ENCODE peak calls at places on chromosomes 4 and X, in nine cellular contexts. One of them, this sample, is unnamed.
A peak's percentile ranks its signal among the peaks of the same experiment; 100 is the strongest.

GRCh38 chrX:93673869-93674271 is at the start of gene FAM133A:
- DNase-seq in heart left ventricle: no peak
- DNase-seq in GM23248: peak; percentile 76
- DNase-seq in IMR-90: peak; percentile 4
- DNase-seq in right lobe of liver: no peak
- DNase-seq in breast epithelium: no peak
- DNase-seq in lower lobe of right lung: no peak
- DNase-seq in fibroblast of lung: peak; percentile 6
- DNase-seq in pancreas: no peak
- DNase-seq in this sample: no peak

GRCh38 chrX:110992611-110993010 is 103.4 kb upstream of the PAK3 start:
- DNase-seq in heart left ventricle: no peak
- DNase-seq in GM23248: peak; percentile 19
- DNase-seq in IMR-90: peak; percentile 13
- DNase-seq in right lobe of liver: no peak
- DNase-seq in breast epithelium: no peak
- DNase-seq in lower lobe of right lung: no peak
- DNase-seq in fibroblast of lung: peak; percentile 5
- DNase-seq in pancreas: no peak
- DNase-seq in this sample: peak; percentile 1

GRCh38 chr4:793109-793861 is 32.6 kb downstream of the CPLX1 start:
- DNase-seq in heart left ventricle: no peak
- DNase-seq in GM23248: peak; percentile 29
- DNase-seq in IMR-90: no peak
- DNase-seq in right lobe of liver: no peak
- DNase-seq in breast epithelium: no peak
- DNase-seq in lower lobe of right lung: peak; percentile 31
- DNase-seq in fibroblast of lung: no peak
- DNase-seq in pancreas: peak; percentile 63
- DNase-seq in this sample: no peak

GRCh38 chr4:114495471-114495928 is 103.1 kb upstream of the UGT8 start:
- DNase-seq in heart left ventricle: no peak
- DNase-seq in GM23248: no peak
- DNase-seq in IMR-90: no peak
- DNase-seq in right lobe of liver: no peak
- DNase-seq in breast epithelium: no peak
- DNase-seq in lower lobe of right lung: no peak
- DNase-seq in fibroblast of lung: no peak
- DNase-seq in pancreas: no peak
- DNase-seq in this sample: no peak

GRCh38 chr4:1986578-1987210 is 22.1 kb downstream of the NELFA start:
- DNase-seq in heart left ventricle: no peak
- DNase-seq in GM23248: no peak
- DNase-seq in IMR-90: no peak
- DNase-seq in right lobe of liver: no peak
- DNase-seq in breast epithelium: no peak
- DNase-seq in lower lobe of right lung: no peak
- DNase-seq in fibroblast of lung: no peak
- DNase-seq in pancreas: peak; percentile 73
- DNase-seq in this sample: no peak

GRCh38 chr4:94653095-94653649 is 104.6 kb upstream of the BMPR1B start:
- DNase-seq in heart left ventricle: no peak
- DNase-seq in GM23248: no peak
- DNase-seq in IMR-90: no peak
- DNase-seq in right lobe of liver: no peak
- DNase-seq in breast epithelium: no peak
- DNase-seq in lower lobe of right lung: no peak
- DNase-seq in fibroblast of lung: no peak
- DNase-seq in pancreas: no peak
- DNase-seq in this sample: no peak

GRCh38 chr4:15006416-15007024 is 4.2 kb downstream of the CPEB2 start:
- DNase-seq in heart left ventricle: no peak
- DNase-seq in GM23248: peak; percentile 42
- DNase-seq in IMR-90: peak; percentile 18
- DNase-seq in right lobe of liver: no peak
- DNase-seq in breast epithelium: no peak
- DNase-seq in lower lobe of right lung: no peak
- DNase-seq in fibroblast of lung: peak; percentile 60
- DNase-seq in pancreas: no peak
- DNase-seq in this sample: no peak

GRCh38 chr4:7625073-7625472 is 190.3 kb upstream of the PSAPL1 start:
- DNase-seq in heart left ventricle: no peak
- DNase-seq in GM23248: peak; percentile 88
- DNase-seq in IMR-90: peak; percentile 49
- DNase-seq in right lobe of liver: no peak
- DNase-seq in breast epithelium: no peak
- DNase-seq in lower lobe of right lung: no peak
- DNase-seq in fibroblast of lung: peak; percentile 11
- DNase-seq in pancreas: no peak
- DNase-seq in this sample: no peak

GRCh38 chr4:10077492-10078335 is 38.9 kb downstream of the WDR1 start:
- DNase-seq in heart left ventricle: no peak
- DNase-seq in GM23248: peak; percentile 29
- DNase-seq in IMR-90: no peak
- DNase-seq in right lobe of liver: no peak
- DNase-seq in breast epithelium: no peak
- DNase-seq in lower lobe of right lung: peak; percentile 71
- DNase-seq in fibroblast of lung: peak; percentile 21
- DNase-seq in pancreas: peak; percentile 59
- DNase-seq in this sample: no peak

GRCh38 chrX:42803320-42803719 is 25.4 kb upstream of the PPP1R2C start:
- DNase-seq in heart left ventricle: no peak
- DNase-seq in GM23248: peak; percentile 49
- DNase-seq in IMR-90: peak; percentile 20
- DNase-seq in right lobe of liver: no peak
- DNase-seq in breast epithelium: no peak
- DNase-seq in lower lobe of right lung: no peak
- DNase-seq in fibroblast of lung: peak; percentile 0
- DNase-seq in pancreas: no peak
- DNase-seq in this sample: no peak

GRCh38 chrX:50684871-50685270 is 129.1 kb downstream of the SHROOM4 start:
- DNase-seq in heart left ventricle: no peak
- DNase-seq in GM23248: no peak
- DNase-seq in IMR-90: no peak
- DNase-seq in right lobe of liver: no peak
- DNase-seq in breast epithelium: no peak
- DNase-seq in lower lobe of right lung: no peak
- DNase-seq in fibroblast of lung: no peak
- DNase-seq in pancreas: no peak
- DNase-seq in this sample: no peak

GRCh38 chr4:8333726-8334460 is 64.3 kb downstream of the HTRA3 start:
- DNase-seq in heart left ventricle: no peak
- DNase-seq in GM23248: no peak
- DNase-seq in IMR-90: no peak
- DNase-seq in right lobe of liver: no peak
- DNase-seq in breast epithelium: no peak
- DNase-seq in lower lobe of right lung: peak; percentile 20
- DNase-seq in fibroblast of lung: no peak
- DNase-seq in pancreas: no peak
- DNase-seq in this sample: no peak

GRCh38 chrX:10992110-10992509 is 119.0 kb upstream of the HCCS start:
- DNase-seq in heart left ventricle: no peak
- DNase-seq in GM23248: no peak
- DNase-seq in IMR-90: no peak
- DNase-seq in right lobe of liver: no peak
- DNase-seq in breast epithelium: no peak
- DNase-seq in lower lobe of right lung: no peak
- DNase-seq in fibroblast of lung: no peak
- DNase-seq in pancreas: no peak
- DNase-seq in this sample: no peak

GRCh38 chr4:163515198-163515597 is 20.7 kb downstream of the TMA16 start:
- DNase-seq in heart left ventricle: no peak
- DNase-seq in GM23248: no peak
- DNase-seq in IMR-90: no peak
- DNase-seq in right lobe of liver: no peak
- DNase-seq in breast epithelium: no peak
- DNase-seq in lower lobe of right lung: no peak
- DNase-seq in fibroblast of lung: no peak
- DNase-seq in pancreas: no peak
- DNase-seq in this sample: no peak

DNA sequence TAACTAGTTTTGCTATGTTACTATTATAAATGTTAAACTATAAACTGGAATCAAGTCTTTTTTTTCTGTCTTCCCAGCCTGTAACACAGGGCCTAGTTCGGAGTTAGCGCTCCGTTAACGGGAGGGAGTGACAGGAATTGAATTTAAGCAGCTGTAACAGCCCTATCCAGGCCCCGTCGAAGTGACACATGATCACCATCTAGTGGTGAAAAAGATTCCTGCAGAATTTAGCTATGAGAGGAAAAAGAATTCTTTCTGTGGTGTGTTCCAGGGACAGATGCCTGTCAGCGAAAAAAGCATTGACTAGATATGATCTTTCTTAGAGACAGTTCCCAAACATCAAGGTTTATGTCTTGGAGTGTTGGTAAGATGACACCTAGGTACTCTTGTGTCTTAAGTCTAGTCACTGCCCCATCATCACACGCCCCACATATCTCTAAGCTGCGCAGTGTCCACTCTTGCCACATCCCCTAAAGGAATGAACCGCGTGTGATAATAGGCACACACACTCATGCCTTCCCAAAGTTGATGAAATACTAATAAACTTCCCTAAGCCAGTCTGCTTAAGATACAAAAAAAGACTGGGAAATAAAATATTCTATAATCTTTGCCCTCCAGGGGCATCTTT is 2.1 kb downstream of the GAB3 start:
- DNase-seq in heart left ventricle: peak; percentile 37
- DNase-seq in GM23248: peak; percentile 61
- DNase-seq in IMR-90: peak; percentile 50
- DNase-seq in right lobe of liver: no peak
- DNase-seq in breast epithelium: no peak
- DNase-seq in lower lobe of right lung: no peak
- DNase-seq in fibroblast of lung: peak; percentile 61
- DNase-seq in pancreas: no peak
- DNase-seq in this sample: peak; percentile 47
- H3K27ac ChIP-seq in heart left ventricle: peak overlapping the region; percentile 87
- H3K27ac ChIP-seq in GM23248: no peak overlapping the region
- H3K27ac ChIP-seq in IMR-90: no peak overlapping the region
- H3K27ac ChIP-seq in right lobe of liver: no peak overlapping the region
- H3K27ac ChIP-seq in breast epithelium: no peak overlapping the region
- H3K27ac ChIP-seq in lower lobe of right lung: no peak overlapping the region
- H3K27ac ChIP-seq in fibroblast of lung: no peak overlapping the region
- H3K27ac ChIP-seq in pancreas: no peak overlapping the region
- H3K27ac ChIP-seq in this sample: no peak overlapping the region

DNA sequence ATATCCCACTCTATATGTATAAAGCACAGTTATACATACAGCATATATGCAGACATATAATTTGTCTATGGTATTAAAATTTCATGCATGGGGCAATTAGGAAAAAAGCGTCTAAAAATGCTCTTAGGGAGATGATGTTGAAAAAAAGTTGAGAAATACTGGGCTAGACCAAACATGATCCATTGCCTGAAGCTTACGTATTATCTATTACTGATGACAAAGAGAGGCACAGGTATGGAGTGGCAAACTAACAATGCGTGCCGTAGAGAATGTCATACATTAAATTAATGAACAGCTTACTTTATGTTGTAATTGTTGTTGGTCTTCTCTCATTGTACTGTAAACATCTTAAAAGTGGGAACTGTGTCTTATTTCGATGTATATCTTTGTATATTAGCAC is 13.9 kb downstream of the RHOH start:
- DNase-seq in heart left ventricle: no peak
- DNase-seq in GM23248: no peak
- DNase-seq in IMR-90: no peak
- DNase-seq in right lobe of liver: no peak
- DNase-seq in breast epithelium: no peak
- DNase-seq in lower lobe of right lung: no peak
- DNase-seq in fibroblast of lung: no peak
- DNase-seq in pancreas: no peak
- DNase-seq in this sample: no peak
- H3K27ac ChIP-seq in heart left ventricle: no peak overlapping the region
- H3K27ac ChIP-seq in GM23248: no peak overlapping the region
- H3K27ac ChIP-seq in IMR-90: no peak overlapping the region
- H3K27ac ChIP-seq in right lobe of liver: no peak overlapping the region
- H3K27ac ChIP-seq in breast epithelium: no peak overlapping the region
- H3K27ac ChIP-seq in lower lobe of right lung: no peak overlapping the region
- H3K27ac ChIP-seq in fibroblast of lung: no peak overlapping the region
- H3K27ac ChIP-seq in pancreas: no peak overlapping the region
- H3K27ac ChIP-seq in this sample: no peak overlapping the region

GRCh38 chr4:185835814-185836213 is 23.8 kb upstream of the SORBS2 start:
- DNase-seq in heart left ventricle: no peak
- DNase-seq in GM23248: no peak
- DNase-seq in IMR-90: no peak
- DNase-seq in right lobe of liver: no peak
- DNase-seq in breast epithelium: no peak
- DNase-seq in lower lobe of right lung: no peak
- DNase-seq in fibroblast of lung: no peak
- DNase-seq in pancreas: no peak
- DNase-seq in this sample: no peak

GRCh38 chr4:185834088-185834487 is 22.1 kb upstream of the SORBS2 start:
- DNase-seq in heart left ventricle: no peak
- DNase-seq in GM23248: no peak
- DNase-seq in IMR-90: no peak
- DNase-seq in right lobe of liver: no peak
- DNase-seq in breast epithelium: no peak
- DNase-seq in lower lobe of right lung: no peak
- DNase-seq in fibroblast of lung: no peak
- DNase-seq in pancreas: no peak
- DNase-seq in this sample: no peak

GRCh38 chr4:185835336-185835735 is 23.3 kb upstream of the SORBS2 start:
- DNase-seq in heart left ventricle: no peak
- DNase-seq in GM23248: no peak
- DNase-seq in IMR-90: no peak
- DNase-seq in right lobe of liver: no peak
- DNase-seq in breast epithelium: no peak
- DNase-seq in lower lobe of right lung: no peak
- DNase-seq in fibroblast of lung: no peak
- DNase-seq in pancreas: no peak
- DNase-seq in this sample: no peak

GRCh38 chr4:185833055-185833598 is 21.1 kb upstream of the SORBS2 start:
- DNase-seq in heart left ventricle: no peak
- DNase-seq in GM23248: no peak
- DNase-seq in IMR-90: peak; percentile 21
- DNase-seq in right lobe of liver: no peak
- DNase-seq in breast epithelium: no peak
- DNase-seq in lower lobe of right lung: no peak
- DNase-seq in fibroblast of lung: no peak
- DNase-seq in pancreas: no peak
- DNase-seq in this sample: peak; percentile 87

GRCh38 chr4:185834778-185835177 is 22.8 kb upstream of the SORBS2 start:
- DNase-seq in heart left ventricle: no peak
- DNase-seq in GM23248: no peak
- DNase-seq in IMR-90: no peak
- DNase-seq in right lobe of liver: no peak
- DNase-seq in breast epithelium: no peak
- DNase-seq in lower lobe of right lung: no peak
- DNase-seq in fibroblast of lung: no peak
- DNase-seq in pancreas: no peak
- DNase-seq in this sample: no peak
- H3K27ac ChIP-seq in heart left ventricle: peak overlapping the region; percentile 68
- H3K27ac ChIP-seq in GM23248: no peak overlapping the region
- H3K27ac ChIP-seq in IMR-90: no peak overlapping the region
- H3K27ac ChIP-seq in right lobe of liver: no peak overlapping the region
- H3K27ac ChIP-seq in breast epithelium: no peak overlapping the region
- H3K27ac ChIP-seq in lower lobe of right lung: no peak overlapping the region
- H3K27ac ChIP-seq in fibroblast of lung: no peak overlapping the region
- H3K27ac ChIP-seq in pancreas: no peak overlapping the region
- H3K27ac ChIP-seq in this sample: no peak overlapping the region

DNA sequence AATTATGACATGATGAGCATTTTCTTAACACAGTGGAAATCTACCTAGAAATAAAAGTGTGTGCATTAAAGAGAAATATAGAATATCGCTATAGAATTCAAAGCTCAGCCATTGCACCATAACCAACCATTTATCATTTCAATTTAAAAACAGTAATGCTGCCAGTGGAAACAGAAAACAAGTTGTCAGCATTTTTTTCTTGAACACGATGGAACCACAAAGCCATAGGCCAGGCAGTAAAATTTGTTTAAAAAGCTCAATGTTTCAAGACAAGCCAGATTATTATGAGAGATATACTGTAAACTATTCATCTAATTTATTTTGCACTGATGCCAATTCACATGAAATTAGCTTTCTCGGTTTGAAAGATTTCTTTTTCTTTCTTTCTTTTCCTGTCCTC is 46.7 kb upstream of the NRK start:
- DNase-seq in heart left ventricle: no peak
- DNase-seq in GM23248: no peak
- DNase-seq in IMR-90: no peak
- DNase-seq in right lobe of liver: no peak
- DNase-seq in breast epithelium: no peak
- DNase-seq in lower lobe of right lung: no peak
- DNase-seq in fibroblast of lung: peak; percentile 68
- DNase-seq in pancreas: no peak
- DNase-seq in this sample: no peak
- H3K27ac ChIP-seq in heart left ventricle: no peak overlapping the region
- H3K27ac ChIP-seq in GM23248: no peak overlapping the region
- H3K27ac ChIP-seq in IMR-90: no peak overlapping the region
- H3K27ac ChIP-seq in right lobe of liver: no peak overlapping the region
- H3K27ac ChIP-seq in breast epithelium: no peak overlapping the region
- H3K27ac ChIP-seq in lower lobe of right lung: no peak overlapping the region
- H3K27ac ChIP-seq in fibroblast of lung: no peak overlapping the region
- H3K27ac ChIP-seq in pancreas: no peak overlapping the region
- H3K27ac ChIP-seq in this sample: no peak overlapping the region

This sample was measured in brain microvascular endothelial cell.